ENCODE peak calls at places on chromosomes 3 and 15, in six cellular contexts. B, R, Q, H, P and D are unnamed samples.

GRCh38 chr3:65713016-65713415 is 325.7 kb downstream of the MAGI1 start:
- DNase-seq in R (no peak), B (peak; percentile 92), Q (no peak), H (no peak), P (no peak), D (peak; percentile 49)

GRCh38 chr3:138440596-138440995 is 6.2 kb downstream of the ESYT3 start:
- DNase-seq in Q (no peak), P (peak; percentile 7), R (peak; percentile 19), B (peak; percentile 92), H (no peak), D (no peak)

GRCh38 chr15:67119238-67119846 is 53.9 kb downstream of the SMAD3 start:
- DNase-seq in R (no peak), P (no peak), B (no peak), Q (no peak), H (no peak), D (no peak)

GRCh38 chr3:59235221-59236012 is 185.6 kb upstream of the CFAP20DC start:
- DNase-seq in B (peak; percentile 33), R (peak; percentile 26), P (no peak), Q (no peak), H (no peak), D (no peak)

GRCh38 chr15:60125334-60125733 is 121.2 kb downstream of the FOXB1 start:
- DNase-seq in B (no peak), R (no peak), Q (no peak), H (no peak), P (no peak), D (no peak)

GRCh38 chr3:126213376-126214044 is 33.1 kb upstream of the ALDH1L1 start:
- DNase-seq in B (peak; percentile 39), Q (no peak), H (no peak), P (no peak), R (no peak), D (peak; percentile 16)

GRCh38 chr3:29153811-29154210 is 127.1 kb upstream of the RBMS3 start:
- DNase-seq in R (no peak), P (no peak), H (no peak), B (no peak), Q (no peak), D (no peak)

GRCh38 chr15:80384442-80384841 is 19.7 kb upstream of the ARNT2 start:
- DNase-seq in R (no peak), Q (no peak), P (peak; percentile 30), B (no peak), H (no peak), D (no peak)

GRCh38 chr15:40273428-40273827 is 9.4 kb downstream of the ANKRD63 start:
- DNase-seq in H (no peak), P (no peak), R (no peak), B (no peak), Q (no peak), D (no peak)

GRCh38 chr3:60890226-60890625 is 361.0 kb downstream of the FHIT start:
- DNase-seq in H (no peak), P (no peak), R (peak; percentile 45), B (no peak), Q (no peak), D (no peak)

GRCh38 chr3:81742581-81742980 is 18.9 kb downstream of the GBE1 start:
- DNase-seq in Q (no peak), H (no peak), P (no peak), B (peak; percentile 38), R (no peak), D (no peak)

GRCh38 chr3:162302983-162303624 is 806.5 kb downstream of the OTOL1 start:
- DNase-seq in P (no peak), Q (no peak), B (no peak), R (no peak), H (no peak), D (no peak)

GRCh38 chr3:32865364-32865763 is 47.6 kb downstream of the TRIM71 start:
- DNase-seq in R (peak; percentile 71), B (peak; percentile 77), Q (no peak), P (no peak), H (no peak), D (no peak)

GRCh38 chr15:38613085-38613484 is 48.5 kb upstream of the RASGRP1 start:
- DNase-seq in Q (no peak), R (no peak), H (no peak), P (no peak), B (no peak), D (no peak)
- TF ChIP-seq EZH2phosphoT487 in Q (no peak), R (no peak), H (no peak), P (no peak), B (no peak), D (no peak)

GRCh38 chr3:42700366-42701288 is 2.0 kb downstream of the HHATL start:
- DNase-seq in P (peak; percentile 24), Q (no peak), R (no peak), B (no peak), H (no peak), D (no peak)
- H3K4me2 ChIP-seq in P (no peak overlapping the region), Q (no peak overlapping the region), R (no peak overlapping the region), B (no peak overlapping the region), H (no peak overlapping the region), D (no peak overlapping the region)

GRCh38 chr3:47123857-47124256 is 40.1 kb downstream of the SETD2 start:
- DNase-seq in H (no peak), R (no peak), B (no peak), Q (no peak), P (no peak), D (no peak)
- H3K9ac ChIP-seq in H (no peak overlapping the region), R (no peak overlapping the region), B (no peak overlapping the region), Q (no peak overlapping the region), P (no peak overlapping the region), D (no peak overlapping the region)

GRCh38 chr3:157220211-157220610 is 60.3 kb upstream of the CCNL1 start:
- DNase-seq in H (no peak), P (no peak), B (no peak), R (peak; percentile 25), Q (no peak), D (no peak)
- TF ChIP-seq EZH2phosphoT487 in H (no peak), P (no peak), B (no peak), R (no peak), Q (no peak), D (no peak)

DNA sequence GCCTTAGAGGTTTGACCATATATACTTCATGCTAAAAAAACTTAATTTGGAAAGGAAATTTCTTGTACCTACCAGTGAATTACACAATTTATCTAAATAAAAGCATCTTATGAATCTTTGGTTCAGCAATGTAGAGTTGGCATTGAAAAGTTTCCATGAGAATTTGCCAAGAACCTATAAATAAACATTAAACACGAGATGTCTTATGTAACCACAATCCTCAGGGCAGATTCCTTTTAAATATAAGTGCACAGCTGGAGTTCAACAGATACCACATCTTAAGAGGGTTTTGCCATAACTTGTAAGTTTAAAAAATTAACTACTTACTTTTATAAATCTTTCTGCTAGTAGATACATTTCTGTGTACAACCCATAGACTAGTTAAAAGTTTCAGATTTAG is 499.3 kb upstream of the ARRDC4 start:
- DNase-seq in Q (no peak), H (no peak), R (no peak), B (no peak), P (no peak), D (no peak)
- H3K4me2 ChIP-seq in Q (no peak overlapping the region), H (no peak overlapping the region), R (no peak overlapping the region), B (no peak overlapping the region), P (no peak overlapping the region), D (no peak overlapping the region)

GRCh38 chr3:71102111-71103039 is 481.2 kb downstream of the FOXP1 start:
- DNase-seq in H (no peak), R (peak; percentile 83), P (peak; percentile 12), Q (no peak), B (peak; percentile 96), D (no peak)
- H3K9ac ChIP-seq in H (no peak overlapping the region), R (peak overlapping the region; percentile 20), P (peak overlapping the region; percentile 71), Q (no peak overlapping the region), B (peak overlapping the region; percentile 78), D (no peak overlapping the region)

GRCh38 chr3:12813967-12814366 is 17.5 kb downstream of the CAND2 start:
- DNase-seq in P (no peak), H (no peak), R (no peak), B (no peak), Q (no peak), D (no peak)
- TF ChIP-seq EZH2phosphoT487 in P (no peak), H (no peak), R (no peak), B (no peak), Q (no peak), D (no peak)

GRCh38 chr3:111594205-111594604 is 941 bp downstream of the ZBED2 start:
- DNase-seq in P (no peak), B (peak; percentile 84), H (no peak), Q (no peak), R (peak; percentile 93), D (no peak)
- H3K4me2 ChIP-seq in P (peak overlapping the region; percentile 32), B (peak overlapping the region; percentile 7), H (no peak overlapping the region), Q (peak overlapping the region; percentile 67), R (peak overlapping the region; percentile 43), D (no peak overlapping the region)

DNA sequence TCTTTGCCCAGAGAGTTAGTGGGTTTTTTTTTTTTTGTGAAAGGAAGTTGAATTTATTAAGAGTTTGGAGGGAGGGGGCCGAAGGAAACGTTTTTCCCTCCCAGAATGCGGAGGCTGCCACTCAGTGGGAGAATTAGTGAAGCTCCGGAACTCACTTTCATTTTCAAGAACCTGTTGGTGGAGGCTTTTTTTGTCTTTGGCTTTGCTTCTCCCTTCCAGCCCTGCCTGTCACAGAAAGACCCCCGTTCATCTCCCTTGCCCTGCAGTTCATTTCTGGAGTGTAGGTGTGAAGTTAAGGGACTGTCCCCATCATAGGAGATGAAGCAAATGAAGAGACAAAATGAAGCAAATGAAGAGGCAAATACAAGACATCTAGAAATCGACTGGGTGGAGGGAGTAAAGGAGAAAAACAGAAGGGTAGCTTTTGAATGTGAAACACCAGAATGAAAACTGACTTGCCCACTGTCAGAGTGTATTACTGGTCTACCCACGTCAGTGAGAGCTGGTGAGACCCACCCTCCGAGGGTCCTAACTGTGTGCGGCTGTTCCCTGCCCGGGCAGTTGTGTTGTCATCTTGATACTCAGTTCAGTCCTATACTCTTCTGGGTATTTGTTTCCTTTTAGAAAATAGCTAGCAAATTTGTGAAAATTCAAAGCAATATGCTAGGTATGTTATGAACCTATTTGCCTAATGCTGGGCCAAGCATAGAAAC is 91.5 kb downstream of the ITPR1 start:
- DNase-seq in B (peak; percentile 9), P (no peak), R (no peak), Q (no peak), H (no peak), D (no peak)
- H3K9ac ChIP-seq in B (peak overlapping the region; percentile 18), P (no peak overlapping the region), R (no peak overlapping the region), Q (no peak overlapping the region), H (no peak overlapping the region), D (no peak overlapping the region)